ENCODE peak calls at places on chromosomes 12 and 14, in five cellular contexts. M is A549; F is stimulated activated CD8-positive, alpha-beta memory T cell treated with anti-CD3 and anti-CD28 coated beads, Interleukin-4, amount 100 ng/mL, for 24 hours; L is GM06990; G is GM23248. B is an unnamed sample.
A peak's percentile ranks its signal among the peaks of the same experiment; 100 is the strongest.

GRCh38 chr12:80681-81190 is 14.2 kb downstream of the IQSEC3 start:
- DNase-seq in G (no peak), M (no peak), L (no peak), F (no peak), B (no peak)

GRCh38 chr12:51819851-51820720 is 28.4 kb downstream of the FIGNL2 start:
- DNase-seq in L (no peak), G (peak; percentile 80), F (no peak), M (peak; percentile 77), B (no peak)

GRCh38 chr12:41151789-41152188 is 36.3 kb upstream of the PDZRN4 start:
- DNase-seq in F (no peak), M (peak; percentile 76), G (peak; percentile 1), L (no peak), B (no peak)

GRCh38 chr12:124592050-124592449 is 24.6 kb upstream of the NCOR2 start:
- DNase-seq in F (no peak), L (no peak), G (peak; percentile 89), M (no peak), B (peak; percentile 75)

GRCh38 chr14:92247937-92248336 is 75.0 kb upstream of the SLC24A4 start:
- DNase-seq in M (no peak), L (no peak), F (no peak), G (no peak), B (no peak)

GRCh38 chr12:47904647-47905312 is at the start of gene VDR:
- DNase-seq in M (peak; percentile 87), G (peak; percentile 90), F (peak; percentile 50), L (peak; percentile 71), B (peak; percentile 81)

GRCh38 chr14:33777651-33778050 is 173.2 kb downstream of the EGLN3 start:
- DNase-seq in M (no peak), L (no peak), G (no peak), F (no peak), B (no peak)

GRCh38 chr12:19088576-19088975 is 41.0 kb upstream of the PLEKHA5 start:
- DNase-seq in M (no peak), L (no peak), F (no peak), G (no peak), B (no peak)

GRCh38 chr12:132066345-132066685 is 77.8 kb downstream of the DDX51 start:
- DNase-seq in F (no peak), M (no peak), G (no peak), L (no peak), B (no peak)

GRCh38 chr14:89921896-89922548 is 32.5 kb downstream of the EFCAB11 start:
- DNase-seq in M (no peak), G (peak; percentile 93), L (no peak), F (no peak), B (no peak)

GRCh38 chr14:96038920-96039632 is at the start of gene C14orf132:
- DNase-seq in G (peak; percentile 89), F (peak; percentile 28), L (peak; percentile 41), M (peak; percentile 30), B (peak; percentile 55)

GRCh38 chr12:6553051-6553868 is 2.6 kb downstream of the IFFO1 start:
- DNase-seq in L (no peak), G (peak; percentile 97), F (no peak), M (no peak), B (peak; percentile 79)

GRCh38 chr14:80390911-80391310 is 179.6 kb upstream of the DIO2 start:
- DNase-seq in G (peak; percentile 51), M (peak; percentile 79), F (no peak), L (no peak), B (no peak)

GRCh38 chr14:59690426-59690825 is 113.8 kb upstream of the CCDC175 start:
- DNase-seq in L (no peak), F (no peak), M (no peak), G (no peak), B (no peak)

GRCh38 chr14:84657866-84658385 is 872.0 kb upstream of the FLRT2 start:
- DNase-seq in G (no peak), M (no peak), L (no peak), F (no peak), B (no peak)

GRCh38 chr12:642633-643477 is 20.4 kb downstream of the NINJ2 start:
- DNase-seq in F (peak; percentile 71), G (peak; percentile 80), L (peak; percentile 91), M (peak; percentile 83), B (peak; percentile 84)

GRCh38 chr14:23793532-23793931 is 157.4 kb downstream of the DHRS2 start:
- DNase-seq in M (no peak), G (no peak), L (no peak), F (no peak), B (no peak)

GRCh38 chr14:68535404-68536024 is 257.4 kb downstream of the ZFP36L1 start:
- DNase-seq in F (no peak), M (peak; percentile 75), L (no peak), G (peak; percentile 94), B (no peak)

GRCh38 chr12:55745361-55746146 is 2.6 kb downstream of the GDF11 start:
- DNase-seq in G (peak; percentile 35), M (no peak), L (no peak), F (no peak), B (peak; percentile 41)

GRCh38 chr12:546265-546919 is 86.7 kb downstream of the B4GALNT3 start:
- DNase-seq in M (peak; percentile 40), F (no peak), G (no peak), L (no peak), B (peak; percentile 59)

GRCh38 chr12:80053048-80053790 is 46.1 kb upstream of the OTOGL start:
- DNase-seq in F (no peak), G (peak; percentile 96), L (no peak), M (no peak), B (peak; percentile 76)

GRCh38 chr12:100752841-100753240 is 41.7 kb upstream of the ANO4 start:
- DNase-seq in M (no peak), F (no peak), L (no peak), G (no peak), B (no peak)

GRCh38 chr12:65532744-65533143 is 254.3 kb downstream of the MSRB3 start:
- DNase-seq in L (no peak), F (no peak), G (peak; percentile 56), M (no peak), B (no peak)

B was measured in adrenal gland.